ENCODE peak calls at places on chromosome 20, in nine cellular contexts. One of them, this sample, is unnamed.

GRCh38 chr20:37007898-37008649 is 56.6 kb upstream of the SAMHD1 start:
- DNase-seq in cardiac muscle cell: peak
- DNase-seq in WERI-Rb-1: no peak
- DNase-seq in CD8-positive, alpha-beta memory T cell: peak
- DNase-seq in tibial artery: no peak
- DNase-seq in fibroblast of lung: peak
- DNase-seq in substantia nigra: no peak
- DNase-seq in neuronal stem cell: no peak
- DNase-seq in mesenchymal stem cell: peak
- DNase-seq in this sample: peak

GRCh38 chr20:51696304-51697118 is 71.7 kb downstream of the ATP9A start:
- DNase-seq in cardiac muscle cell: peak
- DNase-seq in WERI-Rb-1: peak
- DNase-seq in CD8-positive, alpha-beta memory T cell: no peak
- DNase-seq in tibial artery: no peak
- DNase-seq in fibroblast of lung: peak
- DNase-seq in substantia nigra: no peak
- DNase-seq in neuronal stem cell: no peak
- DNase-seq in mesenchymal stem cell: peak
- DNase-seq in this sample: no peak

GRCh38 chr20:3661836-3662665 is 1.1 kb downstream of the GFRA4 start:
- DNase-seq in cardiac muscle cell: no peak
- DNase-seq in WERI-Rb-1: peak
- DNase-seq in CD8-positive, alpha-beta memory T cell: no peak
- DNase-seq in tibial artery: peak
- DNase-seq in fibroblast of lung: no peak
- DNase-seq in substantia nigra: no peak
- DNase-seq in neuronal stem cell: no peak
- DNase-seq in mesenchymal stem cell: no peak
- DNase-seq in this sample: no peak

GRCh38 chr20:46814366-46815232 is 80.0 kb upstream of the EYA2 start:
- DNase-seq in cardiac muscle cell: peak
- DNase-seq in WERI-Rb-1: peak
- DNase-seq in CD8-positive, alpha-beta memory T cell: no peak
- DNase-seq in tibial artery: no peak
- DNase-seq in fibroblast of lung: peak
- DNase-seq in substantia nigra: no peak
- DNase-seq in neuronal stem cell: peak
- DNase-seq in mesenchymal stem cell: peak
- DNase-seq in this sample: no peak

GRCh38 chr20:63699466-63700198 is 3.2 kb downstream of the TNFRSF6B start:
- DNase-seq in cardiac muscle cell: no peak
- DNase-seq in WERI-Rb-1: no peak
- DNase-seq in CD8-positive, alpha-beta memory T cell: no peak
- DNase-seq in tibial artery: peak
- DNase-seq in fibroblast of lung: no peak
- DNase-seq in substantia nigra: no peak
- DNase-seq in neuronal stem cell: no peak
- DNase-seq in mesenchymal stem cell: no peak
- DNase-seq in this sample: peak

GRCh38 chr20:4956200-4956810 is 45.0 kb downstream of the SLC23A2 start:
- DNase-seq in cardiac muscle cell: peak
- DNase-seq in WERI-Rb-1: no peak
- DNase-seq in CD8-positive, alpha-beta memory T cell: no peak
- DNase-seq in tibial artery: no peak
- DNase-seq in fibroblast of lung: peak
- DNase-seq in substantia nigra: no peak
- DNase-seq in neuronal stem cell: peak
- DNase-seq in mesenchymal stem cell: peak
- DNase-seq in this sample: peak

GRCh38 chr20:20503788-20504528 is 136.1 kb downstream of the INSM1 start:
- DNase-seq in cardiac muscle cell: no peak
- DNase-seq in WERI-Rb-1: no peak
- DNase-seq in CD8-positive, alpha-beta memory T cell: no peak
- DNase-seq in tibial artery: no peak
- DNase-seq in fibroblast of lung: no peak
- DNase-seq in substantia nigra: no peak
- DNase-seq in neuronal stem cell: no peak
- DNase-seq in mesenchymal stem cell: no peak
- DNase-seq in this sample: no peak

GRCh38 chr20:12049125-12049524 is 131.4 kb downstream of the BTBD3 start:
- DNase-seq in cardiac muscle cell: peak
- DNase-seq in WERI-Rb-1: no peak
- DNase-seq in CD8-positive, alpha-beta memory T cell: no peak
- DNase-seq in tibial artery: no peak
- DNase-seq in fibroblast of lung: peak
- DNase-seq in substantia nigra: no peak
- DNase-seq in neuronal stem cell: no peak
- DNase-seq in mesenchymal stem cell: no peak
- DNase-seq in this sample: no peak

GRCh38 chr20:33583154-33583553 is 79.0 kb upstream of the C20orf144 start:
- DNase-seq in cardiac muscle cell: no peak
- DNase-seq in WERI-Rb-1: no peak
- DNase-seq in CD8-positive, alpha-beta memory T cell: no peak
- DNase-seq in tibial artery: no peak
- DNase-seq in fibroblast of lung: no peak
- DNase-seq in substantia nigra: no peak
- DNase-seq in neuronal stem cell: no peak
- DNase-seq in mesenchymal stem cell: no peak
- DNase-seq in this sample: no peak

GRCh38 chr20:63306673-63307537 is 13.9 kb downstream of the COL20A1 start:
- DNase-seq in cardiac muscle cell: no peak
- DNase-seq in WERI-Rb-1: no peak
- DNase-seq in CD8-positive, alpha-beta memory T cell: no peak
- DNase-seq in tibial artery: no peak
- DNase-seq in fibroblast of lung: no peak
- DNase-seq in substantia nigra: no peak
- DNase-seq in neuronal stem cell: no peak
- DNase-seq in mesenchymal stem cell: no peak
- DNase-seq in this sample: no peak

GRCh38 chr20:40961686-40962640 is 66.7 kb upstream of the TOP1 start:
- DNase-seq in cardiac muscle cell: peak
- DNase-seq in WERI-Rb-1: no peak
- DNase-seq in CD8-positive, alpha-beta memory T cell: no peak
- DNase-seq in tibial artery: peak
- DNase-seq in fibroblast of lung: peak
- DNase-seq in substantia nigra: no peak
- DNase-seq in neuronal stem cell: no peak
- DNase-seq in mesenchymal stem cell: no peak
- DNase-seq in this sample: no peak

GRCh38 chr20:276620-277495 is 13.7 kb downstream of the C20orf96 start:
- DNase-seq in cardiac muscle cell: no peak
- DNase-seq in WERI-Rb-1: no peak
- DNase-seq in CD8-positive, alpha-beta memory T cell: no peak
- DNase-seq in tibial artery: no peak
- DNase-seq in fibroblast of lung: no peak
- DNase-seq in substantia nigra: no peak
- DNase-seq in neuronal stem cell: no peak
- DNase-seq in mesenchymal stem cell: no peak
- DNase-seq in this sample: no peak

GRCh38 chr20:37415118-37416085 is 69.5 kb downstream of the SRC start:
- DNase-seq in cardiac muscle cell: no peak
- DNase-seq in WERI-Rb-1: no peak
- DNase-seq in CD8-positive, alpha-beta memory T cell: no peak
- DNase-seq in tibial artery: no peak
- DNase-seq in fibroblast of lung: no peak
- DNase-seq in substantia nigra: no peak
- DNase-seq in neuronal stem cell: no peak
- DNase-seq in mesenchymal stem cell: no peak
- DNase-seq in this sample: no peak

GRCh38 chr20:9409352-9409751 is 105.0 kb upstream of the LAMP5 start:
- DNase-seq in cardiac muscle cell: peak
- DNase-seq in WERI-Rb-1: no peak
- DNase-seq in CD8-positive, alpha-beta memory T cell: no peak
- DNase-seq in tibial artery: no peak
- DNase-seq in fibroblast of lung: peak
- DNase-seq in substantia nigra: no peak
- DNase-seq in neuronal stem cell: no peak
- DNase-seq in mesenchymal stem cell: peak
- DNase-seq in this sample: no peak

GRCh38 chr20:4973330-4974097 is 27.8 kb downstream of the SLC23A2 start:
- DNase-seq in cardiac muscle cell: peak
- DNase-seq in WERI-Rb-1: no peak
- DNase-seq in CD8-positive, alpha-beta memory T cell: no peak
- DNase-seq in tibial artery: peak
- DNase-seq in fibroblast of lung: peak
- DNase-seq in substantia nigra: no peak
- DNase-seq in neuronal stem cell: no peak
- DNase-seq in mesenchymal stem cell: peak
- DNase-seq in this sample: no peak

GRCh38 chr20:3857405-3857804 is 10.8 kb downstream of the MAVS start:
- DNase-seq in cardiac muscle cell: no peak
- DNase-seq in WERI-Rb-1: no peak
- DNase-seq in CD8-positive, alpha-beta memory T cell: no peak
- DNase-seq in tibial artery: no peak
- DNase-seq in fibroblast of lung: no peak
- DNase-seq in substantia nigra: no peak
- DNase-seq in neuronal stem cell: no peak
- DNase-seq in mesenchymal stem cell: no peak
- DNase-seq in this sample: no peak

GRCh38 chr20:29298271-29298590 is 1959.2 kb upstream of the DEFB115 start:
- DNase-seq in cardiac muscle cell: no peak
- DNase-seq in WERI-Rb-1: no peak
- DNase-seq in CD8-positive, alpha-beta memory T cell: no peak
- DNase-seq in tibial artery: no peak
- DNase-seq in fibroblast of lung: no peak
- DNase-seq in substantia nigra: no peak
- DNase-seq in neuronal stem cell: no peak
- DNase-seq in mesenchymal stem cell: no peak
- DNase-seq in this sample: no peak

GRCh38 chr20:32631916-32632460 is 41.8 kb downstream of the C20orf203 start:
- DNase-seq in cardiac muscle cell: no peak
- DNase-seq in WERI-Rb-1: no peak
- DNase-seq in CD8-positive, alpha-beta memory T cell: no peak
- DNase-seq in tibial artery: no peak
- DNase-seq in fibroblast of lung: no peak
- DNase-seq in substantia nigra: no peak
- DNase-seq in neuronal stem cell: no peak
- DNase-seq in mesenchymal stem cell: no peak
- DNase-seq in this sample: no peak

DNA sequence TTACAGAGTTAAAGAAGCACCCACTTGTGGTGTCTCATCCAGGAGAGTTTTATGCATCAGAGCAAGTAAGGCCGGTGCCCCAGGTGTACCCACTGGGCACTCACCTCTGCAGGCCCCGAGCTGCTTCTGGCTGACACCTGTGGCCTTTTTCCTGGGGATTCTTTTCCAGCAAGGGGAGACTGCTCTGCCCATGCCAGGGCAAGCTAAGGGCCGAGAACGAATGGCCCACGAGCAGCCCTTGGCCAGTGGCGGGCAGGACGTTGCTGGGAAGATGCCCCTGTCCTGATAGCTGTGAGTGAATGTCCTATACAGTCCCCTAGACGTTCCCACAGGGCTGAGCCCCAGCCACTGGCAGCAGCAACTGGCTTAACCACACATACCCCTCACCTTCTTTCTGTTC is 32.3 kb downstream of the SYNDIG1 start:
- DNase-seq in cardiac muscle cell: no peak
- DNase-seq in WERI-Rb-1: no peak
- DNase-seq in CD8-positive, alpha-beta memory T cell: no peak
- DNase-seq in tibial artery: no peak
- DNase-seq in fibroblast of lung: no peak
- DNase-seq in substantia nigra: no peak
- DNase-seq in neuronal stem cell: no peak
- DNase-seq in mesenchymal stem cell: no peak
- DNase-seq in this sample: no peak
- H3K27ac ChIP-seq in cardiac muscle cell: no peak
- H3K27ac ChIP-seq in WERI-Rb-1: no peak
- H3K27ac ChIP-seq in CD8-positive, alpha-beta memory T cell: no peak
- H3K27ac ChIP-seq in tibial artery: peak
- H3K27ac ChIP-seq in fibroblast of lung: peak
- H3K27ac ChIP-seq in substantia nigra: peak
- H3K27ac ChIP-seq in neuronal stem cell: no peak
- H3K27ac ChIP-seq in mesenchymal stem cell: no peak
- H3K27ac ChIP-seq in this sample: no peak

DNA sequence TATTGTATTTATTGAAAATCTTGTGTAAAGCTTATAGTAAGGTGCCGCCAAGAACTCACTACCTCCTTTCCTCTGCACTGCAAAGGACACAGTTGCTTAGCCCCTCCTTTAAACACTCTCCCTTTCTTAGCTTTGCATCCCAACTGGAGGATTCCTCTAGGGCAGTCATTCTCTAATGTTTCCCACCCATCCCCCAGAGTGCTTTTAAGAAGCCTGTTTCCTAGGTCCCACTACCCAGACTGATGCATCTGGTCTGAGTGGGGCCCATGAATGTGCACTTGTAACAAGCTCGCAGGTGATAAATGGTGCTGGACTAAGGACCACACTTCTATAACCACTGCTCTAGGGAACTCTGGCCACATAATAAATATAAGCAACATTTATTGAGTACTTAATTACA is 55.2 kb downstream of the B4GALT5 start:
- DNase-seq in cardiac muscle cell: no peak
- DNase-seq in WERI-Rb-1: peak
- DNase-seq in CD8-positive, alpha-beta memory T cell: no peak
- DNase-seq in tibial artery: no peak
- DNase-seq in fibroblast of lung: no peak
- DNase-seq in substantia nigra: no peak
- DNase-seq in neuronal stem cell: no peak
- DNase-seq in mesenchymal stem cell: no peak
- DNase-seq in this sample: no peak
- H3K27ac ChIP-seq in cardiac muscle cell: no peak
- H3K27ac ChIP-seq in WERI-Rb-1: peak
- H3K27ac ChIP-seq in CD8-positive, alpha-beta memory T cell: no peak
- H3K27ac ChIP-seq in tibial artery: no peak
- H3K27ac ChIP-seq in fibroblast of lung: no peak
- H3K27ac ChIP-seq in substantia nigra: no peak
- H3K27ac ChIP-seq in neuronal stem cell: no peak
- H3K27ac ChIP-seq in mesenchymal stem cell: no peak
- H3K27ac ChIP-seq in this sample: no peak

GRCh38 chr20:57697540-57697939 is 12.3 kb downstream of the PMEPA1 start:
- DNase-seq in cardiac muscle cell: no peak
- DNase-seq in WERI-Rb-1: no peak
- DNase-seq in CD8-positive, alpha-beta memory T cell: no peak
- DNase-seq in tibial artery: no peak
- DNase-seq in fibroblast of lung: no peak
- DNase-seq in substantia nigra: no peak
- DNase-seq in neuronal stem cell: no peak
- DNase-seq in mesenchymal stem cell: no peak
- DNase-seq in this sample: no peak
- H3K27ac ChIP-seq in cardiac muscle cell: no peak
- H3K27ac ChIP-seq in WERI-Rb-1: no peak
- H3K27ac ChIP-seq in CD8-positive, alpha-beta memory T cell: no peak
- H3K27ac ChIP-seq in tibial artery: peak
- H3K27ac ChIP-seq in fibroblast of lung: no peak
- H3K27ac ChIP-seq in substantia nigra: no peak
- H3K27ac ChIP-seq in neuronal stem cell: no peak
- H3K27ac ChIP-seq in mesenchymal stem cell: peak
- H3K27ac ChIP-seq in this sample: no peak

DNA sequence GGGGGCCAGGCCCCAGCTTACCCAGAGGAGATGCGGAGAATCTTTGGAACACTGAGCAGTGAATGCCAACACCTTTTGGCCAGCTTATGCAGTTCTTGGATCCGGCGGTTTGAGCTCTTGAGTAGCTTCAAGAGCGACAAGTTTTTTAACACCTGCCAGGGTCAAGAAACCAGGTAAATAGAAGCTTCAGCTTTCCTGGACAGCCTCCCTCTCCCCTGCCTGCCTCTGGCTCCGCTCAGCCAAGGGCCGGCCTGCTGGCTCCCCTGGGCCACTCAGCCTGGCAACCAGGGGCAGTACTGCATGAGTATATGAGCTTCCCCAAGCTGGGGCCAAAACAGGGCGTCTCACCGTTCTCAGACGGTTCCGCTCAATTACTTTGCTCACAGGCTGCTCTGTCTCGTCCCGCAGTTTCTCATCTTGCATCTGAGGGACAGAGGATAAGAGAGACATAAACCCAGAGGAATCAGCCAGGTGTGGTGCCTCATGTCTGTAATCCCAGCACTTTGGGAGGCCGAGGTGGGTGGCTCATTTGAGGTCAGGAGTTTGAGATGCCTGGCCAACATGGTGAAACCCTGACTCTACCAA is 842 bp downstream of the TP53TG5 start:
- DNase-seq in cardiac muscle cell: no peak
- DNase-seq in WERI-Rb-1: peak
- DNase-seq in CD8-positive, alpha-beta memory T cell: no peak
- DNase-seq in tibial artery: no peak
- DNase-seq in fibroblast of lung: no peak
- DNase-seq in substantia nigra: no peak
- DNase-seq in neuronal stem cell: no peak
- DNase-seq in mesenchymal stem cell: no peak
- DNase-seq in this sample: no peak
- H3K27ac ChIP-seq in cardiac muscle cell: no peak
- H3K27ac ChIP-seq in WERI-Rb-1: peak
- H3K27ac ChIP-seq in CD8-positive, alpha-beta memory T cell: no peak
- H3K27ac ChIP-seq in tibial artery: no peak
- H3K27ac ChIP-seq in fibroblast of lung: no peak
- H3K27ac ChIP-seq in substantia nigra: peak
- H3K27ac ChIP-seq in neuronal stem cell: no peak
- H3K27ac ChIP-seq in mesenchymal stem cell: no peak
- H3K27ac ChIP-seq in this sample: no peak